ENCODE peak calls at places on chromosomes 4 and X, in four cellular contexts. E is T-helper 2 cell treated with Interferon-gamma antibody and Interleukin-4, amounts not matched to agents 5 μg/mL and 100 μg/mL, for 36 hours; C is skeletal muscle cell; L is cerebellar nuclear complex. R is an unnamed sample.
A peak's percentile ranks its signal among the peaks of the same experiment; 100 is the strongest.

GRCh38 chrX:50805316-50805715 is 8.7 kb downstream of the SHROOM4 start:
- DNase-seq in E (no peak), L (no peak), C (no peak), R (no peak)

GRCh38 chr4:113051361-113051760 is 1.9 kb downstream of the ANK2 start:
- DNase-seq in C (no peak), E (no peak), L (no peak), R (no peak)

GRCh38 chr4:67576538-67576937 is 18.0 kb downstream of the STAP1 start:
- DNase-seq in C (no peak), E (no peak), L (no peak), R (no peak)

GRCh38 chrX:13803116-13803515 is 13.8 kb downstream of the GPM6B start:
- DNase-seq in L (no peak), E (no peak), C (no peak), R (no peak)

GRCh38 chr4:94758141-94758699 is 465 bp downstream of the BMPR1B start:
- DNase-seq in C (no peak), E (no peak), L (no peak), R (no peak)

GRCh38 chr4:134145369-134145768 is 56.2 kb downstream of the PABPC4L start:
- DNase-seq in L (no peak), C (no peak), E (no peak), R (no peak)

GRCh38 chrX:21838937-21839333 is 482 bp upstream of the MBTPS2 start:
- DNase-seq in L (no peak), E (no peak), C (no peak), R (no peak)

GRCh38 chrX:41984628-41985027 is 61.3 kb upstream of the CASK start:
- DNase-seq in E (no peak), L (no peak), C (no peak), R (no peak)

GRCh38 chr4:113474017-113474416 is 287.5 kb downstream of the CAMK2D start:
- DNase-seq in E (peak; percentile 23), L (no peak), C (peak; percentile 86), R (no peak)

GRCh38 chr4:57309658-57310057 is 199.5 kb upstream of the IGFBP7 start:
- DNase-seq in L (no peak), E (no peak), C (no peak), R (no peak)

GRCh38 chr4:24984602-24985532 is 45.9 kb downstream of the LGI2 start:
- DNase-seq in E (no peak), L (no peak), C (no peak), R (no peak)

GRCh38 chr4:4507923-4508322 is 33.9 kb downstream of the STX18 start:
- DNase-seq in C (no peak), L (no peak), E (no peak), R (no peak)

GRCh38 chrX:140733766-140734342 is 24.3 kb downstream of the LINC00632 start:
- DNase-seq in L (peak; percentile 18), E (no peak), C (no peak), R (no peak)

GRCh38 chr4:182724414-182724813 is 192.8 kb downstream of the DCTD start:
- DNase-seq in L (no peak), C (no peak), E (no peak), R (no peak)

GRCh38 chr4:10161840-10162239 is 45.2 kb upstream of the WDR1 start:
- DNase-seq in E (peak; percentile 25), L (no peak), C (no peak), R (no peak)

GRCh38 chrX:47807548-47807947 is 29.2 kb upstream of the ZNF81 start:
- DNase-seq in C (no peak), E (no peak), L (no peak), R (no peak)

GRCh38 chrX:69424161-69424560 is 80.0 kb upstream of the NALF2 start:
- DNase-seq in C (no peak), L (no peak), E (no peak), R (no peak)

GRCh38 chr4:140529434-140529833 is 5.5 kb downstream of the ELMOD2 start:
- DNase-seq in C (no peak), L (no peak), E (no peak), R (no peak)

GRCh38 chr4:40180356-40180755 is 16.5 kb upstream of the RHOH start:
- DNase-seq in C (peak; percentile 91), L (no peak), E (no peak), R (no peak)

GRCh38 chr4:132266374-132266773 is 882.7 kb upstream of the PCDH10 start:
- DNase-seq in E (no peak), C (peak; percentile 22), L (no peak), R (no peak)

GRCh38 chr4:67288964-67289363 is 256.3 kb downstream of the CENPC start:
- DNase-seq in L (no peak), C (no peak), E (peak; percentile 4), R (no peak)

GRCh38 chrX:63275127-63275526 is 76.0 kb downstream of the SPIN4 start:
- DNase-seq in E (no peak), C (no peak), L (no peak), R (no peak)

GRCh38 chr4:112284166-112284565 is 1.5 kb downstream of the TIFA start:
- DNase-seq in E (no peak), C (no peak), L (no peak), R (no peak)